ENCODE peak calls at places on chromosomes 6 and 20, in six cellular contexts. One of them, this sample, is unnamed.

GRCh38 chr6:44235269-44235668 is 11.6 kb upstream of the HSP90AB1 start:
- DNase-seq in epithelial cell of esophagus: no peak
- DNase-seq in stimulated activated CD4-positive, alpha-beta T cell treated with anti-CD3 and anti-CD28 coated beads, Interleukin-1b, Interleukin-23, amount 100 ng/mL, for 48 hours: no peak
- DNase-seq in activated B cell treated with CpG ODN at 0.5 μM for 24 hours: no peak
- DNase-seq in activated gamma-delta T cell treated with Interleukin-2 at 50 U/mL for 16 hours: no peak
- DNase-seq in activated CD8-positive, alpha-beta memory T cell treated with anti-CD3 and anti-CD28 coated beads for 24 hours: no peak
- DNase-seq in this sample: no peak

GRCh38 chr20:7410150-7410549 is 530.1 kb downstream of the HAO1 start:
- DNase-seq in epithelial cell of esophagus: peak; percentile 9
- DNase-seq in stimulated activated CD4-positive, alpha-beta T cell treated with anti-CD3 and anti-CD28 coated beads, Interleukin-1b, Interleukin-23, amount 100 ng/mL, for 48 hours: no peak
- DNase-seq in activated B cell treated with CpG ODN at 0.5 μM for 24 hours: no peak
- DNase-seq in activated gamma-delta T cell treated with Interleukin-2 at 50 U/mL for 16 hours: no peak
- DNase-seq in activated CD8-positive, alpha-beta memory T cell treated with anti-CD3 and anti-CD28 coated beads for 24 hours: no peak
- DNase-seq in this sample: no peak

GRCh38 chr6:22681761-22682160 is 112.4 kb downstream of the HDGFL1 start:
- DNase-seq in epithelial cell of esophagus: no peak
- DNase-seq in stimulated activated CD4-positive, alpha-beta T cell treated with anti-CD3 and anti-CD28 coated beads, Interleukin-1b, Interleukin-23, amount 100 ng/mL, for 48 hours: no peak
- DNase-seq in activated B cell treated with CpG ODN at 0.5 μM for 24 hours: no peak
- DNase-seq in activated gamma-delta T cell treated with Interleukin-2 at 50 U/mL for 16 hours: no peak
- DNase-seq in activated CD8-positive, alpha-beta memory T cell treated with anti-CD3 and anti-CD28 coated beads for 24 hours: no peak
- DNase-seq in this sample: no peak

GRCh38 chr20:18728165-18728866 is 85.3 kb upstream of the SCP2D1 start:
- DNase-seq in epithelial cell of esophagus: no peak
- DNase-seq in stimulated activated CD4-positive, alpha-beta T cell treated with anti-CD3 and anti-CD28 coated beads, Interleukin-1b, Interleukin-23, amount 100 ng/mL, for 48 hours: no peak
- DNase-seq in activated B cell treated with CpG ODN at 0.5 μM for 24 hours: peak; percentile 40
- DNase-seq in activated gamma-delta T cell treated with Interleukin-2 at 50 U/mL for 16 hours: no peak
- DNase-seq in activated CD8-positive, alpha-beta memory T cell treated with anti-CD3 and anti-CD28 coated beads for 24 hours: no peak
- DNase-seq in this sample: no peak

GRCh38 chr6:35737413-35738211 is 780 bp downstream of the ARMC12 start:
- DNase-seq in epithelial cell of esophagus: peak; percentile 81
- DNase-seq in stimulated activated CD4-positive, alpha-beta T cell treated with anti-CD3 and anti-CD28 coated beads, Interleukin-1b, Interleukin-23, amount 100 ng/mL, for 48 hours: no peak
- DNase-seq in activated B cell treated with CpG ODN at 0.5 μM for 24 hours: no peak
- DNase-seq in activated gamma-delta T cell treated with Interleukin-2 at 50 U/mL for 16 hours: no peak
- DNase-seq in activated CD8-positive, alpha-beta memory T cell treated with anti-CD3 and anti-CD28 coated beads for 24 hours: peak; percentile 73
- DNase-seq in this sample: no peak

GRCh38 chr20:13261460-13262301 is 40.6 kb downstream of the ISM1 start:
- DNase-seq in epithelial cell of esophagus: peak; percentile 58
- DNase-seq in stimulated activated CD4-positive, alpha-beta T cell treated with anti-CD3 and anti-CD28 coated beads, Interleukin-1b, Interleukin-23, amount 100 ng/mL, for 48 hours: peak; percentile 66
- DNase-seq in activated B cell treated with CpG ODN at 0.5 μM for 24 hours: no peak
- DNase-seq in activated gamma-delta T cell treated with Interleukin-2 at 50 U/mL for 16 hours: peak; percentile 49
- DNase-seq in activated CD8-positive, alpha-beta memory T cell treated with anti-CD3 and anti-CD28 coated beads for 24 hours: peak; percentile 86
- DNase-seq in this sample: peak; percentile 87

GRCh38 chr20:4136078-4136966 is 121.0 kb upstream of the RNF24 start:
- DNase-seq in epithelial cell of esophagus: no peak
- DNase-seq in stimulated activated CD4-positive, alpha-beta T cell treated with anti-CD3 and anti-CD28 coated beads, Interleukin-1b, Interleukin-23, amount 100 ng/mL, for 48 hours: no peak
- DNase-seq in activated B cell treated with CpG ODN at 0.5 μM for 24 hours: no peak
- DNase-seq in activated gamma-delta T cell treated with Interleukin-2 at 50 U/mL for 16 hours: no peak
- DNase-seq in activated CD8-positive, alpha-beta memory T cell treated with anti-CD3 and anti-CD28 coated beads for 24 hours: peak; percentile 51
- DNase-seq in this sample: no peak

GRCh38 chr6:27213544-27214125 is 33.9 kb upstream of the PRSS16 start:
- DNase-seq in epithelial cell of esophagus: peak; percentile 49
- DNase-seq in stimulated activated CD4-positive, alpha-beta T cell treated with anti-CD3 and anti-CD28 coated beads, Interleukin-1b, Interleukin-23, amount 100 ng/mL, for 48 hours: no peak
- DNase-seq in activated B cell treated with CpG ODN at 0.5 μM for 24 hours: no peak
- DNase-seq in activated gamma-delta T cell treated with Interleukin-2 at 50 U/mL for 16 hours: no peak
- DNase-seq in activated CD8-positive, alpha-beta memory T cell treated with anti-CD3 and anti-CD28 coated beads for 24 hours: no peak
- DNase-seq in this sample: no peak

GRCh38 chr20:44056010-44056698 is 130.8 kb downstream of the JPH2 start:
- DNase-seq in epithelial cell of esophagus: peak; percentile 34
- DNase-seq in stimulated activated CD4-positive, alpha-beta T cell treated with anti-CD3 and anti-CD28 coated beads, Interleukin-1b, Interleukin-23, amount 100 ng/mL, for 48 hours: peak; percentile 42
- DNase-seq in activated B cell treated with CpG ODN at 0.5 μM for 24 hours: no peak
- DNase-seq in activated gamma-delta T cell treated with Interleukin-2 at 50 U/mL for 16 hours: peak; percentile 55
- DNase-seq in activated CD8-positive, alpha-beta memory T cell treated with anti-CD3 and anti-CD28 coated beads for 24 hours: peak; percentile 73
- DNase-seq in this sample: peak; percentile 75

GRCh38 chr6:72787521-72788031 is 165.7 kb downstream of the KCNQ5 start:
- DNase-seq in epithelial cell of esophagus: peak; percentile 99
- DNase-seq in stimulated activated CD4-positive, alpha-beta T cell treated with anti-CD3 and anti-CD28 coated beads, Interleukin-1b, Interleukin-23, amount 100 ng/mL, for 48 hours: no peak
- DNase-seq in activated B cell treated with CpG ODN at 0.5 μM for 24 hours: no peak
- DNase-seq in activated gamma-delta T cell treated with Interleukin-2 at 50 U/mL for 16 hours: no peak
- DNase-seq in activated CD8-positive, alpha-beta memory T cell treated with anti-CD3 and anti-CD28 coated beads for 24 hours: no peak
- DNase-seq in this sample: no peak